ENCODE peak calls at places on chromosomes 3 and 15, in ten cellular contexts. One of them, this sample, is unnamed.
A peak's percentile ranks its signal among the peaks of the same experiment; 100 is the strongest.

GRCh38 chr3:81962396-81962795 is 201.0 kb upstream of the GBE1 start:
- DNase-seq in thoracic aorta: no peak
- DNase-seq in fibroblast of the aortic adventitia: no peak
- DNase-seq in fibroblast of mammary gland: peak; percentile 12
- DNase-seq in tibial artery: no peak
- DNase-seq in neural progenitor cell: no peak
- DNase-seq in heart left ventricle: no peak
- DNase-seq in AG04449: no peak
- DNase-seq in stomach: no peak
- DNase-seq in nephron progenitor cell: no peak
- DNase-seq in this sample: no peak

GRCh38 chr3:184229424-184230080 is at the start of gene VWA5B2:
- DNase-seq in stomach: peak; percentile 73
- DNase-seq in heart left ventricle: peak; percentile 56
- DNase-seq in fibroblast of the aortic adventitia: no peak
- DNase-seq in tibial artery: no peak
- DNase-seq in nephron progenitor cell: peak; percentile 84
- DNase-seq in AG04449: no peak
- DNase-seq in fibroblast of mammary gland: no peak
- DNase-seq in thoracic aorta: no peak
- DNase-seq in neural progenitor cell: peak; percentile 94
- DNase-seq in this sample: no peak

GRCh38 chr3:30308131-30308530 is 298.3 kb upstream of the TGFBR2 start:
- DNase-seq in fibroblast of mammary gland: peak; percentile 82
- DNase-seq in AG04449: peak; percentile 26
- DNase-seq in thoracic aorta: no peak
- DNase-seq in heart left ventricle: no peak
- DNase-seq in stomach: no peak
- DNase-seq in neural progenitor cell: no peak
- DNase-seq in fibroblast of the aortic adventitia: peak; percentile 75
- DNase-seq in tibial artery: no peak
- DNase-seq in nephron progenitor cell: no peak
- DNase-seq in this sample: peak; percentile 50

GRCh38 chr3:99114565-99115291 is 213.2 kb upstream of the DCBLD2 start:
- DNase-seq in nephron progenitor cell: peak; percentile 24
- DNase-seq in neural progenitor cell: peak; percentile 75
- DNase-seq in heart left ventricle: no peak
- DNase-seq in tibial artery: no peak
- DNase-seq in thoracic aorta: no peak
- DNase-seq in AG04449: no peak
- DNase-seq in fibroblast of the aortic adventitia: peak; percentile 65
- DNase-seq in fibroblast of mammary gland: peak; percentile 74
- DNase-seq in stomach: no peak
- DNase-seq in this sample: peak; percentile 87

GRCh38 chr3:47163023-47163989 is 607 bp downstream of the SETD2 start:
- DNase-seq in stomach: peak; percentile 48
- DNase-seq in fibroblast of mammary gland: peak; percentile 29
- DNase-seq in neural progenitor cell: no peak
- DNase-seq in heart left ventricle: peak; percentile 45
- DNase-seq in fibroblast of the aortic adventitia: peak; percentile 37
- DNase-seq in AG04449: no peak
- DNase-seq in thoracic aorta: no peak
- DNase-seq in tibial artery: peak; percentile 22
- DNase-seq in nephron progenitor cell: peak; percentile 64
- DNase-seq in this sample: peak; percentile 37

GRCh38 chr15:40264321-40265153 is 18.3 kb downstream of the ANKRD63 start:
- DNase-seq in AG04449: no peak
- DNase-seq in heart left ventricle: no peak
- DNase-seq in nephron progenitor cell: no peak
- DNase-seq in stomach: no peak
- DNase-seq in fibroblast of mammary gland: no peak
- DNase-seq in fibroblast of the aortic adventitia: no peak
- DNase-seq in tibial artery: no peak
- DNase-seq in neural progenitor cell: no peak
- DNase-seq in thoracic aorta: no peak
- DNase-seq in this sample: no peak

GRCh38 chr3:38004415-38005075 is 14.0 kb downstream of the VILL start:
- DNase-seq in tibial artery: peak; percentile 83
- DNase-seq in fibroblast of the aortic adventitia: peak; percentile 66
- DNase-seq in stomach: peak; percentile 91
- DNase-seq in heart left ventricle: peak; percentile 76
- DNase-seq in AG04449: no peak
- DNase-seq in nephron progenitor cell: peak; percentile 64
- DNase-seq in fibroblast of mammary gland: peak; percentile 66
- DNase-seq in thoracic aorta: no peak
- DNase-seq in neural progenitor cell: peak; percentile 72
- DNase-seq in this sample: peak; percentile 72

GRCh38 chr3:197599089-197599765 is 43.5 kb upstream of the BDH1 start:
- DNase-seq in tibial artery: peak; percentile 68
- DNase-seq in AG04449: no peak
- DNase-seq in neural progenitor cell: peak; percentile 87
- DNase-seq in nephron progenitor cell: peak; percentile 82
- DNase-seq in heart left ventricle: peak; percentile 73
- DNase-seq in stomach: peak; percentile 74
- DNase-seq in thoracic aorta: no peak
- DNase-seq in fibroblast of the aortic adventitia: peak; percentile 82
- DNase-seq in fibroblast of mammary gland: peak; percentile 81
- DNase-seq in this sample: peak; percentile 86

GRCh38 chr3:39232859-39233258 is 40.5 kb upstream of the XIRP1 start:
- DNase-seq in AG04449: no peak
- DNase-seq in tibial artery: no peak
- DNase-seq in thoracic aorta: no peak
- DNase-seq in nephron progenitor cell: no peak
- DNase-seq in neural progenitor cell: no peak
- DNase-seq in heart left ventricle: no peak
- DNase-seq in fibroblast of the aortic adventitia: no peak
- DNase-seq in fibroblast of mammary gland: no peak
- DNase-seq in stomach: no peak
- DNase-seq in this sample: no peak

DNA sequence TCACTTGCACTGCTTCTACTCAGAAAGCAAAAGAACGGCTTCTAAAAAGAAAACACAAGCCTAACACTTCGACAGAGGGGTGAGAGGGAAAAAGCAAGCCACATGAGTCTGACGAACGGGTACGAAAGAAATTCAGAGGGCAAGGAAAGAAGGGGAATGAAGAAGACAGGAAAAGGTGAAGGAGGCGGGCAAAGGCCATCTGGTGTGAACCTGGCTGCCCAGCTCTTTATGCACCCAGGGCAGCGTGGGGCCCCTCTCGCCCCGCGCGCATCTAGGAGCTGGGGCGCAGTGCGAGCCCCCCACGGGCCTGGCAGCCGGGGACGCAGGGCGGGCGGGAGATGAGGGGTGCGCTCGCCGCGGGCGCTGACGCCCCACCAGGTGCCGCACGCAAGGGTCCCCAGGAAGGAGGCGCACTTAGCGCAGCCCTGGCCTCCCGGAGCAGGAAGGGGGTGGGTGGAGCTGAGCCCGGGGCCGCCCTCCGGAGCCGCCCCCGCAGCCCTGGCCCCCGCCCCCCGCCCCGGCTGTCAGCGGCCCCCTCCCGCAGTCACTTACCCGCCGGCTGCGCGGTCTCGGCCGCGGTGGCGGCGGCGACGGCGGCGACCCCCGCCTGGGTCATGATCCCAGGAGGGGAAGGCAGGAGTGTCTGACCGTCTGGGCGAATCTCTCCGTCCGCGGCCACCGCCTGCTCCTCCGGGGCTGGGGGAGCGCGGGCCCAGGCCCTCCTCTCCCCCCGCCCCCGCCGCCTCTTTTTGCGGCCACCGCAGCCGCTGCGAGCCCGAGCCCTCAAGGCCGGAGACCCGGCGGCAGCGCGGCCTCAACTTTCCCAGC is at the start of gene USF3:
- DNase-seq in tibial artery: peak; percentile 59
- DNase-seq in nephron progenitor cell: peak; percentile 74
- DNase-seq in fibroblast of mammary gland: peak; percentile 45
- DNase-seq in stomach: peak; percentile 79
- DNase-seq in neural progenitor cell: no peak
- DNase-seq in heart left ventricle: peak; percentile 86
- DNase-seq in fibroblast of the aortic adventitia: peak; percentile 33
- DNase-seq in AG04449: no peak
- DNase-seq in thoracic aorta: no peak
- DNase-seq in this sample: peak; percentile 63
- TF ChIP-seq CTCF in tibial artery: no peak
- TF ChIP-seq CTCF in nephron progenitor cell: no peak
- TF ChIP-seq CTCF in fibroblast of mammary gland: no peak
- TF ChIP-seq CTCF in stomach: no peak
- TF ChIP-seq CTCF in neural progenitor cell: no peak
- TF ChIP-seq CTCF in heart left ventricle: no peak
- TF ChIP-seq CTCF in fibroblast of the aortic adventitia: no peak
- TF ChIP-seq CTCF in AG04449: peak; percentile 11
- TF ChIP-seq CTCF in thoracic aorta: no peak
- TF ChIP-seq CTCF in this sample: no peak

GRCh38 chr15:73464602-73465001 is 21.6 kb downstream of the REC114 start:
- DNase-seq in tibial artery: no peak
- DNase-seq in neural progenitor cell: peak; percentile 25
- DNase-seq in fibroblast of the aortic adventitia: no peak
- DNase-seq in AG04449: no peak
- DNase-seq in fibroblast of mammary gland: no peak
- DNase-seq in nephron progenitor cell: no peak
- DNase-seq in stomach: no peak
- DNase-seq in heart left ventricle: no peak
- DNase-seq in thoracic aorta: no peak
- DNase-seq in this sample: peak; percentile 1
- TF ChIP-seq CTCF in tibial artery: no peak
- TF ChIP-seq CTCF in neural progenitor cell: peak; percentile 43
- TF ChIP-seq CTCF in fibroblast of the aortic adventitia: peak; percentile 25
- TF ChIP-seq CTCF in AG04449: peak; percentile 1
- TF ChIP-seq CTCF in fibroblast of mammary gland: peak; percentile 27
- TF ChIP-seq CTCF in nephron progenitor cell: no peak
- TF ChIP-seq CTCF in stomach: no peak
- TF ChIP-seq CTCF in heart left ventricle: no peak
- TF ChIP-seq CTCF in thoracic aorta: no peak
- TF ChIP-seq CTCF in this sample: peak; percentile 20

GRCh38 chr15:71480566-71480965 is 329.8 kb upstream of the NR2E3 start:
- DNase-seq in stomach: no peak
- DNase-seq in heart left ventricle: no peak
- DNase-seq in nephron progenitor cell: no peak
- DNase-seq in AG04449: no peak
- DNase-seq in thoracic aorta: no peak
- DNase-seq in tibial artery: no peak
- DNase-seq in fibroblast of the aortic adventitia: no peak
- DNase-seq in neural progenitor cell: no peak
- DNase-seq in fibroblast of mammary gland: no peak
- DNase-seq in this sample: no peak

GRCh38 chr15:71489570-71489969 is 320.8 kb upstream of the NR2E3 start:
- DNase-seq in thoracic aorta: no peak
- DNase-seq in tibial artery: no peak
- DNase-seq in neural progenitor cell: no peak
- DNase-seq in heart left ventricle: no peak
- DNase-seq in stomach: no peak
- DNase-seq in fibroblast of the aortic adventitia: no peak
- DNase-seq in AG04449: no peak
- DNase-seq in fibroblast of mammary gland: no peak
- DNase-seq in nephron progenitor cell: no peak
- DNase-seq in this sample: no peak

GRCh38 chr15:71484080-71484479 is 326.3 kb upstream of the NR2E3 start:
- DNase-seq in neural progenitor cell: no peak
- DNase-seq in nephron progenitor cell: no peak
- DNase-seq in stomach: no peak
- DNase-seq in thoracic aorta: no peak
- DNase-seq in fibroblast of mammary gland: no peak
- DNase-seq in heart left ventricle: no peak
- DNase-seq in AG04449: no peak
- DNase-seq in tibial artery: no peak
- DNase-seq in fibroblast of the aortic adventitia: peak; percentile 36
- DNase-seq in this sample: no peak

GRCh38 chr15:71485094-71485693 is 325.2 kb upstream of the NR2E3 start:
- DNase-seq in fibroblast of the aortic adventitia: no peak
- DNase-seq in thoracic aorta: no peak
- DNase-seq in AG04449: no peak
- DNase-seq in fibroblast of mammary gland: no peak
- DNase-seq in neural progenitor cell: peak; percentile 11
- DNase-seq in nephron progenitor cell: no peak
- DNase-seq in tibial artery: no peak
- DNase-seq in heart left ventricle: no peak
- DNase-seq in stomach: no peak
- DNase-seq in this sample: peak; percentile 7
- TF ChIP-seq CTCF in fibroblast of the aortic adventitia: peak; percentile 48
- TF ChIP-seq CTCF in thoracic aorta: peak; percentile 21
- TF ChIP-seq CTCF in AG04449: peak; percentile 19
- TF ChIP-seq CTCF in fibroblast of mammary gland: peak; percentile 52
- TF ChIP-seq CTCF in neural progenitor cell: peak; percentile 55
- TF ChIP-seq CTCF in nephron progenitor cell: peak; percentile 26
- TF ChIP-seq CTCF in tibial artery: no peak
- TF ChIP-seq CTCF in heart left ventricle: peak; percentile 11
- TF ChIP-seq CTCF in stomach: no peak
- TF ChIP-seq CTCF in this sample: peak; percentile 61

GRCh38 chr3:115830764-115831395 is 207.6 kb downstream of the GAP43 start:
- DNase-seq in thoracic aorta: no peak
- DNase-seq in tibial artery: no peak
- DNase-seq in neural progenitor cell: peak; percentile 28
- DNase-seq in heart left ventricle: no peak
- DNase-seq in stomach: no peak
- DNase-seq in fibroblast of the aortic adventitia: no peak
- DNase-seq in AG04449: no peak
- DNase-seq in fibroblast of mammary gland: no peak
- DNase-seq in nephron progenitor cell: no peak
- DNase-seq in this sample: no peak

GRCh38 chr3:115833074-115833473 is 209.8 kb downstream of the GAP43 start:
- DNase-seq in AG04449: no peak
- DNase-seq in heart left ventricle: no peak
- DNase-seq in fibroblast of the aortic adventitia: peak; percentile 44
- DNase-seq in neural progenitor cell: no peak
- DNase-seq in stomach: no peak
- DNase-seq in tibial artery: no peak
- DNase-seq in fibroblast of mammary gland: no peak
- DNase-seq in thoracic aorta: no peak
- DNase-seq in nephron progenitor cell: no peak
- DNase-seq in this sample: no peak

GRCh38 chr3:115831864-115832263 is 208.6 kb downstream of the GAP43 start:
- DNase-seq in AG04449: no peak
- DNase-seq in thoracic aorta: no peak
- DNase-seq in neural progenitor cell: no peak
- DNase-seq in stomach: no peak
- DNase-seq in nephron progenitor cell: no peak
- DNase-seq in tibial artery: no peak
- DNase-seq in fibroblast of mammary gland: no peak
- DNase-seq in heart left ventricle: no peak
- DNase-seq in fibroblast of the aortic adventitia: no peak
- DNase-seq in this sample: no peak

GRCh38 chr3:115834068-115834467 is 210.8 kb downstream of the GAP43 start:
- DNase-seq in AG04449: peak; percentile 78
- DNase-seq in neural progenitor cell: no peak
- DNase-seq in stomach: no peak
- DNase-seq in fibroblast of mammary gland: peak; percentile 81
- DNase-seq in thoracic aorta: no peak
- DNase-seq in fibroblast of the aortic adventitia: peak; percentile 72
- DNase-seq in tibial artery: no peak
- DNase-seq in nephron progenitor cell: no peak
- DNase-seq in heart left ventricle: no peak
- DNase-seq in this sample: peak; percentile 73

DNA sequence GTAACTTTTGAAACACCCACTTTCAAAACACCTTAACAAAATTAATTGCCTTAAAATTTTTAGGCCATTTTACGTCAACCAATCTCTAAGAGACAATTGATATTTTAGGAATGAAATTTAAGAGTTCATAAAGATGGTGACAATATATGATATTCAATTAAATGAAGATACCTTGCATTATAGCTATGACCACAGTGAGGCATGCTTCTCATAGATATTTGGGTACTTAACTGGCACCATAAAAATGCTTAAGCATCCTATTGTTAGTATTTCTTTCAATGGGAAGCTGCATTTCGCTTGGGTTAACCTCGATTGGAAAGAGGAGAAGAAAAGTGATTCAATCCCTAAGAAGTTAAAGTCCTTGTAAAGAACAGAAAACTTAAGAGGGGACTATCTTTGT is 209.0 kb downstream of the GAP43 start:
- DNase-seq in fibroblast of the aortic adventitia: no peak
- DNase-seq in stomach: no peak
- DNase-seq in thoracic aorta: no peak
- DNase-seq in nephron progenitor cell: no peak
- DNase-seq in neural progenitor cell: peak; percentile 9
- DNase-seq in tibial artery: no peak
- DNase-seq in fibroblast of mammary gland: no peak
- DNase-seq in heart left ventricle: no peak
- DNase-seq in AG04449: no peak
- DNase-seq in this sample: no peak
- TF ChIP-seq CTCF in fibroblast of the aortic adventitia: no peak
- TF ChIP-seq CTCF in stomach: no peak
- TF ChIP-seq CTCF in thoracic aorta: no peak
- TF ChIP-seq CTCF in nephron progenitor cell: no peak
- TF ChIP-seq CTCF in neural progenitor cell: peak; percentile 21
- TF ChIP-seq CTCF in tibial artery: no peak
- TF ChIP-seq CTCF in fibroblast of mammary gland: no peak
- TF ChIP-seq CTCF in heart left ventricle: no peak
- TF ChIP-seq CTCF in AG04449: no peak
- TF ChIP-seq CTCF in this sample: no peak

This sample was measured in cardiac fibroblast.